ENCODE peak calls at places on chromosomes 16 and 17, in six cellular contexts. One of them, this sample, is unnamed.

GRCh38 chr16:71882505-71883192 is 1.3 kb downstream of the ZNF821 start:
- DNase-seq in HCT116: peak
- DNase-seq in GM12878: peak
- DNase-seq in WTC11: peak
- DNase-seq in H1: peak
- DNase-seq in K562: peak
- DNase-seq in this sample: peak

GRCh38 chr17:80024206-80024972 is 11.3 kb downstream of the TBC1D16 start:
- DNase-seq in HCT116: no peak
- DNase-seq in GM12878: no peak
- DNase-seq in WTC11: no peak
- DNase-seq in H1: no peak
- DNase-seq in K562: no peak
- DNase-seq in this sample: no peak

GRCh38 chr16:81401035-81401950 is 43.3 kb upstream of the CMIP start:
- DNase-seq in HCT116: peak
- DNase-seq in GM12878: no peak
- DNase-seq in WTC11: no peak
- DNase-seq in H1: no peak
- DNase-seq in K562: peak
- DNase-seq in this sample: peak

GRCh38 chr16:51237207-51237606 is 86.1 kb upstream of the SALL1 start:
- DNase-seq in HCT116: no peak
- DNase-seq in GM12878: no peak
- DNase-seq in WTC11: no peak
- DNase-seq in H1: no peak
- DNase-seq in K562: no peak
- DNase-seq in this sample: no peak

GRCh38 chr16:10663146-10663545 is 31.6 kb downstream of the TEKT5 start:
- DNase-seq in HCT116: no peak
- DNase-seq in GM12878: no peak
- DNase-seq in WTC11: no peak
- DNase-seq in H1: no peak
- DNase-seq in K562: no peak
- DNase-seq in this sample: no peak

GRCh38 chr16:1194665-1195392 is 30.2 kb downstream of the TPSG1 start:
- DNase-seq in HCT116: no peak
- DNase-seq in GM12878: no peak
- DNase-seq in WTC11: peak
- DNase-seq in H1: peak
- DNase-seq in K562: peak
- DNase-seq in this sample: no peak

GRCh38 chr16:70693231-70693671 is 7.4 kb upstream of the MTSS2 start:
- DNase-seq in HCT116: no peak
- DNase-seq in GM12878: no peak
- DNase-seq in WTC11: no peak
- DNase-seq in H1: no peak
- DNase-seq in K562: no peak
- DNase-seq in this sample: no peak

GRCh38 chr16:21156767-21157467 is 1.6 kb upstream of the LDAF1 start:
- DNase-seq in HCT116: peak
- DNase-seq in GM12878: no peak
- DNase-seq in WTC11: peak
- DNase-seq in H1: peak
- DNase-seq in K562: peak
- DNase-seq in this sample: peak

GRCh38 chr17:75011788-75012319 is 616 bp upstream of the MRPL58 start:
- DNase-seq in HCT116: no peak
- DNase-seq in GM12878: no peak
- DNase-seq in WTC11: no peak
- DNase-seq in H1: no peak
- DNase-seq in K562: peak
- DNase-seq in this sample: peak

GRCh38 chr17:15263206-15263579 is 1.9 kb downstream of the PMP22 start:
- DNase-seq in HCT116: no peak
- DNase-seq in GM12878: no peak
- DNase-seq in WTC11: peak
- DNase-seq in H1: no peak
- DNase-seq in K562: no peak
- DNase-seq in this sample: no peak

GRCh38 chr17:14340968-14341412 is 40.1 kb downstream of the HS3ST3B1 start:
- DNase-seq in HCT116: no peak
- DNase-seq in GM12878: no peak
- DNase-seq in WTC11: no peak
- DNase-seq in H1: no peak
- DNase-seq in K562: no peak
- DNase-seq in this sample: no peak

GRCh38 chr17:1082579-1082978 is 85.7 kb downstream of the TIMM22 start:
- DNase-seq in HCT116: no peak
- DNase-seq in GM12878: no peak
- DNase-seq in WTC11: no peak
- DNase-seq in H1: no peak
- DNase-seq in K562: no peak
- DNase-seq in this sample: no peak

GRCh38 chr17:78616946-78617345 is 39.8 kb upstream of the DNAH17 start:
- DNase-seq in HCT116: no peak
- DNase-seq in GM12878: no peak
- DNase-seq in WTC11: no peak
- DNase-seq in H1: no peak
- DNase-seq in K562: no peak
- DNase-seq in this sample: no peak

GRCh38 chr16:84629580-84629979 is 11.7 kb upstream of the COTL1 start:
- DNase-seq in HCT116: no peak
- DNase-seq in GM12878: no peak
- DNase-seq in WTC11: no peak
- DNase-seq in H1: no peak
- DNase-seq in K562: no peak
- DNase-seq in this sample: no peak

GRCh38 chr17:43732961-43733360 is 25.6 kb downstream of the SOST start:
- DNase-seq in HCT116: no peak
- DNase-seq in GM12878: no peak
- DNase-seq in WTC11: no peak
- DNase-seq in H1: no peak
- DNase-seq in K562: no peak
- DNase-seq in this sample: no peak

GRCh38 chr16:49519008-49519656 is 145.5 kb downstream of the C16orf78 start:
- DNase-seq in HCT116: no peak
- DNase-seq in GM12878: no peak
- DNase-seq in WTC11: no peak
- DNase-seq in H1: no peak
- DNase-seq in K562: no peak
- DNase-seq in this sample: no peak

GRCh38 chr16:14015017-14015416 is 56.1 kb upstream of the MRTFB start:
- DNase-seq in HCT116: no peak
- DNase-seq in GM12878: no peak
- DNase-seq in WTC11: no peak
- DNase-seq in H1: no peak
- DNase-seq in K562: no peak
- DNase-seq in this sample: no peak

GRCh38 chr16:52561910-52562741 is 15.2 kb upstream of the TOX3 start:
- DNase-seq in HCT116: no peak
- DNase-seq in GM12878: no peak
- DNase-seq in WTC11: no peak
- DNase-seq in H1: no peak
- DNase-seq in K562: no peak
- DNase-seq in this sample: peak

GRCh38 chr17:49575524-49576120 is at the start of gene NXPH3:
- DNase-seq in HCT116: no peak
- DNase-seq in GM12878: no peak
- DNase-seq in WTC11: peak
- DNase-seq in H1: peak
- DNase-seq in K562: peak
- DNase-seq in this sample: peak

GRCh38 chr16:17149904-17150483 is 320.8 kb downstream of the XYLT1 start:
- DNase-seq in HCT116: no peak
- DNase-seq in GM12878: no peak
- DNase-seq in WTC11: no peak
- DNase-seq in H1: no peak
- DNase-seq in K562: no peak
- DNase-seq in this sample: peak

GRCh38 chr17:81179220-81179619 is 13.2 kb upstream of the AATK start:
- DNase-seq in HCT116: no peak
- DNase-seq in GM12878: no peak
- DNase-seq in WTC11: no peak
- DNase-seq in H1: no peak
- DNase-seq in K562: no peak
- DNase-seq in this sample: no peak

GRCh38 chr17:46898364-46898763 is 24.6 kb upstream of the GOSR2 start:
- DNase-seq in HCT116: no peak
- DNase-seq in GM12878: no peak
- DNase-seq in WTC11: no peak
- DNase-seq in H1: no peak
- DNase-seq in K562: no peak
- DNase-seq in this sample: no peak

GRCh38 chr16:8990445-8990844 is 26.7 kb upstream of the USP7 start:
- DNase-seq in HCT116: no peak
- DNase-seq in GM12878: no peak
- DNase-seq in WTC11: no peak
- DNase-seq in H1: no peak
- DNase-seq in K562: no peak
- DNase-seq in this sample: no peak

GRCh38 chr16:10598157-10598556 is 17.8 kb upstream of the EMP2 start:
- DNase-seq in HCT116: no peak
- DNase-seq in GM12878: no peak
- DNase-seq in WTC11: no peak
- DNase-seq in H1: no peak
- DNase-seq in K562: no peak
- DNase-seq in this sample: no peak

GRCh38 chr16:73505178-73505968 is 457.4 kb upstream of the ZFHX3 start:
- DNase-seq in HCT116: no peak
- DNase-seq in GM12878: no peak
- DNase-seq in WTC11: no peak
- DNase-seq in H1: no peak
- DNase-seq in K562: no peak
- DNase-seq in this sample: no peak

DNA sequence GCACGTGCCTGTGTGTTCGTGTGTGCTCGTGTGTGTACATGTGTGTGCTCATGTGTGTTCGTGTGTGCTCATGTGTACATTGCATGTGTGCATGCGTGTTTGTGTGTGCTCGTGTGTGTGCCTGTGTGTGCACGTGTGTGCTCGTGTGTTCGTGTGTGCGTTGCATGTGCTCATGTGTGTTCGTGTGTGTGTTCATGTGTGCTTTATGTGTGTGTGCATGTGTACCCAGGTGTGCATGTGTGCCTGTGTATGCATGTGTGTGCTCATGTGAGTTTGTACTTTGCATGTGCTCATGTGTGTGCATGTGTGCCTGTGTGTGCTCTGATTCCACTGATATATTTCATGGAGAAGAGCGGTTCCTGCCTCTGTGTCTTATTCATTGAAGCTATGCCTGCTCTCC is 265.5 kb downstream of the FOXL1 start:
- DNase-seq in HCT116: no peak
- DNase-seq in GM12878: no peak
- DNase-seq in WTC11: no peak
- DNase-seq in H1: no peak
- DNase-seq in K562: no peak
- DNase-seq in this sample: no peak
- TF ChIP-seq ATF3 in HCT116: no peak
- TF ChIP-seq ATF3 in GM12878: no peak
- TF ChIP-seq ATF3 in WTC11: no peak
- TF ChIP-seq ATF3 in H1: no peak
- TF ChIP-seq ATF3 in K562: no peak
- TF ChIP-seq ATF3 in this sample: no peak

DNA sequence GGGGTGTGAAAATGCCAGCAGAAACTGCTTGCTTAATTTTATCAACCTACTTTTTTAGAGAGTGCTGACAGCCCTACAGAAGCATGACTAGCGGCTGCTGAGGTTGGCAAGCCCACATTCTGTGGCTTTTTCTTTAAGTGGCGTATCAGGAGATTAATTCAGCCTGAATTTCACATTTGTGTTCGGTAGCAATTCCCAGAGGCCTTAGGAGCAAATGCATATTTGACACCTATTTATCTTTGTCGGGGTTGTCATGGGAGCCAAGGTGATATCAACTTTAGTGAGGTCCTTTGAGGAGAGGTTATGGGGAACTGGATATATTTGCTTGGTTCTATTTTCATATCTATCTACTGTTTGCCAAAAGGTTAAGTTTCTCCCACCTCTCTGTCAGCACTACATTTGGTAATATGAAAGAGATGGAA is 140.9 kb downstream of the KCNJ2 start:
- DNase-seq in HCT116: no peak
- DNase-seq in GM12878: no peak
- DNase-seq in WTC11: no peak
- DNase-seq in H1: no peak
- DNase-seq in K562: no peak
- DNase-seq in this sample: no peak
- TF ChIP-seq ATF3 in HCT116: no peak
- TF ChIP-seq ATF3 in GM12878: no peak
- TF ChIP-seq ATF3 in WTC11: no peak
- TF ChIP-seq ATF3 in H1: no peak
- TF ChIP-seq ATF3 in K562: no peak
- TF ChIP-seq ATF3 in this sample: no peak

GRCh38 chr17:35052240-35052608 is 11.3 kb downstream of the RFFL start:
- DNase-seq in HCT116: no peak
- DNase-seq in GM12878: no peak
- DNase-seq in WTC11: no peak
- DNase-seq in H1: no peak
- DNase-seq in K562: no peak
- DNase-seq in this sample: no peak
- TF ChIP-seq ATF3 in HCT116: no peak
- TF ChIP-seq ATF3 in GM12878: no peak
- TF ChIP-seq ATF3 in WTC11: no peak
- TF ChIP-seq ATF3 in H1: no peak
- TF ChIP-seq ATF3 in K562: no peak
- TF ChIP-seq ATF3 in this sample: no peak

DNA sequence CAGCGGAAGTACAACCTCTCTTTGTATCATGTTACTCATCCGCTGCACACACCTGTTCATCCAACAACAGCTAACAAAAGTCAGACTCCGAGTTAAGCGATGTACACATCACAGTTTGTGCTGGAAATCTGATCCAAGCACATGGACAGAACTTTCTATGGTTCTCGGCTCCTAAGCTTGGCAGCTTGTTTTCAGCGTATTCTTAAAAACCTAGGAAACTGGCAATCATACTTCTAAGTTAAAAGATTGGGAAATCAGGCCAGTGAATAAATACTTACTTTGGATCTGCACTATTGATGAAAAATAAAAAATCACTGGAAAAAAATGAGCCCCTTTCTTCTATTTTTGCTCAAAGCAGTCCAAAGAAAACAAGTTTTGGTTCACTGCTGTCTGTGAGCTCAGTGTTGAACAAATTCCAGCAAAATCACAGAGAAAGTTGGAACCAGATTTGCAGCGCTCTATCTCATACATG is 71.4 kb upstream of the CREBBP start:
- DNase-seq in HCT116: no peak
- DNase-seq in GM12878: no peak
- DNase-seq in WTC11: no peak
- DNase-seq in H1: no peak
- DNase-seq in K562: no peak
- DNase-seq in this sample: no peak
- TF ChIP-seq ATF3 in HCT116: no peak
- TF ChIP-seq ATF3 in GM12878: no peak
- TF ChIP-seq ATF3 in WTC11: no peak
- TF ChIP-seq ATF3 in H1: no peak
- TF ChIP-seq ATF3 in K562: no peak
- TF ChIP-seq ATF3 in this sample: no peak

This sample was measured in HepG2.